ENCODE peak calls at places on chromosomes 2 and 18, in eight cellular contexts. F is CD8-positive, alpha-beta memory T cell; R is hepatocyte; D is pancreas; W is heart left ventricle; B is SJSA1; H is cardiac muscle cell; Q is GM23248. E is an unnamed sample. For H3K27me3, the result is how much of the 10 kb centered on the place peaks cover.

GRCh38 chr2:75157435-75157834 is 41.9 kb downstream of the TACR1 start:
- DNase-seq in D (no peak), B (no peak), W (no peak), Q (peak), R (no peak), F (no peak), H (no peak), E (no peak)

GRCh38 chr18:2538844-2539243 is 32.5 kb downstream of the METTL4 start:
- DNase-seq in Q (no peak), W (no peak), R (no peak), H (no peak), F (no peak), D (no peak), B (no peak), E (no peak)

GRCh38 chr2:109377976-109378375 is 235.8 kb downstream of the SEPTIN10 start:
- DNase-seq in Q (no peak), F (no peak), B (peak), W (no peak), D (peak), H (no peak), R (no peak), E (no peak)

GRCh38 chr2:239983004-239983778 is 42.0 kb downstream of the NDUFA10 start:
- DNase-seq in B (no peak), H (no peak), Q (no peak), F (no peak), D (no peak), R (no peak), W (no peak), E (no peak)

GRCh38 chr2:17095340-17095739 is 422.9 kb downstream of the RAD51AP2 start:
- DNase-seq in B (no peak), Q (no peak), D (no peak), F (no peak), R (no peak), W (no peak), H (no peak), E (no peak)

GRCh38 chr2:235467586-235467985 is 26.3 kb upstream of the AGAP1 start:
- DNase-seq in B (no peak), F (no peak), W (no peak), D (no peak), H (no peak), Q (peak), R (no peak), E (no peak)

GRCh38 chr2:67463810-67464209 is 66.7 kb downstream of the ETAA1 start:
- DNase-seq in W (no peak), R (peak), Q (no peak), D (no peak), H (no peak), B (no peak), F (no peak), E (peak)

GRCh38 chr2:109203246-109204011 is 74.4 kb downstream of the SH3RF3 start:
- DNase-seq in H (no peak), B (no peak), D (no peak), R (no peak), Q (no peak), W (no peak), F (no peak), E (no peak)

GRCh38 chr2:167275066-167275465 is 386.8 kb downstream of the XIRP2 start:
- DNase-seq in D (no peak), R (no peak), B (no peak), H (no peak), W (no peak), Q (no peak), F (no peak), E (no peak)

GRCh38 chr18:25074925-25075693 is 276.9 kb downstream of the ZNF521 start:
- DNase-seq in D (no peak), W (no peak), F (no peak), H (no peak), B (no peak), R (no peak), Q (no peak), E (no peak)

GRCh38 chr18:12079504-12080237 is 14.0 kb upstream of the ANKRD62 start:
- DNase-seq in F (no peak), H (no peak), D (no peak), Q (peak), W (no peak), R (no peak), B (no peak), E (no peak)

GRCh38 chr2:148130571-148130970 is 109.7 kb downstream of the MBD5 start:
- DNase-seq in D (no peak), R (peak), B (no peak), F (no peak), W (no peak), H (no peak), Q (peak), E (no peak)

GRCh38 chr18:40962784-40963183 is 992.2 kb upstream of the PIK3C3 start:
- DNase-seq in F (no peak), Q (peak), R (no peak), B (no peak), H (no peak), W (no peak), D (no peak), E (no peak)

GRCh38 chr18:3466051-3466450 is 16.1 kb downstream of the TGIF1 start:
- DNase-seq in Q (peak), W (no peak), R (peak), B (no peak), D (no peak), H (no peak), F (no peak), E (no peak)

GRCh38 chr2:217934321-217935131 is 68.3 kb downstream of the TNS1 start:
- DNase-seq in R (no peak), F (no peak), B (peak), D (no peak), H (no peak), Q (peak), W (peak), E (peak)

GRCh38 chr18:55326134-55326533 is 261.9 kb downstream of the TCF4 start:
- DNase-seq in D (no peak), B (no peak), W (no peak), H (no peak), Q (peak), R (no peak), F (no peak), E (no peak)

GRCh38 chr2:175853110-175853509 is 149.0 kb downstream of the LNPK start:
- DNase-seq in H (no peak), W (no peak), D (no peak), Q (no peak), F (no peak), R (no peak), B (no peak), E (no peak)

GRCh38 chr2:97673187-97673914 is 3.8 kb downstream of the C2orf92 start:
- DNase-seq in F (no peak), Q (no peak), B (peak), D (no peak), R (no peak), W (no peak), H (no peak), E (no peak)

GRCh38 chr18:59957957-59958356 is 58.2 kb downstream of the PMAIP1 start:
- DNase-seq in D (peak), W (peak), B (peak), R (peak), F (no peak), H (peak), Q (peak), E (peak)

GRCh38 chr2:202317080-202317859 is 51.7 kb downstream of the NOP58 start:
- DNase-seq in R (peak), W (peak), Q (peak), D (no peak), F (no peak), H (no peak), B (peak), E (peak)

GRCh38 chr18:9763876-9764605 is 55.9 kb downstream of the RAB31 start:
- DNase-seq in R (no peak), H (no peak), W (no peak), D (no peak), B (no peak), Q (no peak), F (no peak), E (no peak)

GRCh38 chr2:177676636-177677035 is 284.1 kb downstream of the AGPS start:
- DNase-seq in B (no peak), F (no peak), Q (no peak), W (no peak), D (no peak), H (no peak), R (no peak), E (no peak)

GRCh38 chr2:27832396-27832795 is 57.8 kb downstream of the RBKS start:
- DNase-seq in W (no peak), R (no peak), F (no peak), Q (peak), H (no peak), D (no peak), B (no peak), E (no peak)

GRCh38 chr2:108632332-108632712 is 87.0 kb upstream of the RANBP2 start:
- DNase-seq in W (no peak), D (no peak), F (no peak), Q (no peak), R (no peak), B (no peak), H (no peak), E (no peak)

GRCh38 chr2:45852450-45853150 is 201.1 kb downstream of the PRKCE start:
- DNase-seq in B (no peak), H (no peak), D (no peak), W (no peak), Q (peak), R (no peak), F (no peak), E (no peak)

GRCh38 chr2:30481323-30481800 is 34.3 kb downstream of the LCLAT1 start:
- DNase-seq in F (no peak), D (no peak), B (no peak), W (peak), H (no peak), R (no peak), Q (no peak), E (peak)

GRCh38 chr2:55048514-55048924 is 1.7 kb downstream of the RTN4 start:
- DNase-seq in Q (peak), R (peak), D (no peak), W (peak), H (peak), F (no peak), B (peak), E (no peak)

GRCh38 chr2:95121150-95121494 is 486 bp downstream of the MRPS5 start:
- DNase-seq in W (no peak), B (no peak), Q (peak), H (no peak), D (no peak), F (no peak), R (no peak), E (no peak)

GRCh38 chr2:12321017-12321641 is 395.6 kb upstream of the TRIB2 start:
- DNase-seq in R (peak), W (peak), D (no peak), F (no peak), H (no peak), B (peak), Q (peak), E (peak)

GRCh38 chr2:170717599-170717963 is 2.4 kb downstream of the SP5 start:
- DNase-seq in F (no peak), R (no peak), Q (no peak), W (no peak), D (no peak), H (no peak), B (no peak), E (no peak)
- H3K4me3 ChIP-seq in F (no peak), R (no peak), Q (no peak), W (no peak), D (no peak), H (peak), B (no peak), E (no peak)

DNA sequence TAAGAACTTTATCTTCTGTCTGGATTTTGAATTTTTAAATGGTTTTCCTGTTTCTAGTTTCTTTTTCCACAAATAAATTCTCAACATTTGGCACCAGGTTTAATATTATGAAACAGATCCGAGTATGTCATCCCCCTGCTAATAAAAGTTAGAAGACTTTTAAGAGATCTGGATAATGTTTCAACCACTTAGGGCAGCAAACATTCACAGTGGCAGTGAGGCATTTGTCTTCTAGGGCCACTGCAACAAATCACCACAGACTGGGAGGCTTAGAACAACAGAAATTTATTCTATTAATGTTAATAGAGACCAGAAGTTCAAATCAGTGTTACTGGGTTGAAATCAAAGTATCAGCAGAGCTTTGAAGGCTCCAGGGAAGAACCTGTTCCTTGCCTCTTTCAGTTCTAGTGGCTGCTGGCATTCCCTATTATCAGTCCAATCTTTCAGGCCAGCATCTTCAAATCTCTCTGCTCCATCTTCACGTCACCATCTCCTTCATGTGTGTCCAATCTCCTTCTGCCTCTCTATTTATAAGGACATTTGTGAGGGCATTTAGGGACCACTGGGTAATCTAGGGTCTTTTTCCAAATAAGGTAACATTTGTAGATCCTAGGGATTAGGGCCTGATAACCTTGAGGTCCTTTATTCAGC is 23.4 kb downstream of the ACSL3 start:
- DNase-seq in F (no peak), W (no peak), R (no peak), B (no peak), Q (peak), D (no peak), H (peak), E (no peak)
- H3K27ac ChIP-seq in F (no peak), W (peak), R (no peak), B (no peak), Q (no peak), D (no peak), H (peak), E (peak)

DNA sequence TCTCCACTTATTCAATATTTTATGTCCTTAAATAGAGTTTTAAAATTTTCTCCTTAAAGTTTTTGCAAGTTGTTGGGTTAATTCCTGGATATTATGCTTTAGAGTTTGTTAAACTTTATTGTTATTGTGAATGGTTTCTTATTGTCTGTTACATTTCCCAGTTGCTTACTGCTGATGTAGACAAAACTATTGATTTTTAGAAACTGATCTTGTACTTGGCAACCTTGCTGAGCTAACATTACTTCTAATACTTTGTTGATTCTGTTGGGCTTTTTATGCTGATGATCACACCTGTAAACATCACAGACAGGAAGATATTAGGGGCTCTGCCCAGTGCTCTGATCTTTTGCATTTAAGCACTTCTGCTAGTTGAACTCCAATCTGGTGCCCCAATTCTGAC is 2.8 kb upstream of the CLIP4 start:
- DNase-seq in D (no peak), H (no peak), F (no peak), W (no peak), B (no peak), R (no peak), Q (no peak), E (no peak)
- H3K27me3 ChIP-seq in D (under half), H (under half), F (under half), W (under half), B (under half), R (under half), Q (under half), E (under half)

GRCh38 chr2:230413465-230413864 is 2.5 kb upstream of the SP100 start:
- DNase-seq in D (no peak), H (no peak), R (no peak), B (no peak), Q (no peak), F (no peak), W (no peak), E (no peak)
- H3K4me3 ChIP-seq in D (no peak), H (no peak), R (no peak), B (no peak), Q (no peak), F (no peak), W (no peak), E (no peak)

GRCh38 chr2:229980440-229981184 is 58.3 kb downstream of the FBXO36 start:
- DNase-seq in H (peak), W (peak), F (no peak), B (no peak), D (no peak), Q (peak), R (peak), E (peak)
- H3K27ac ChIP-seq in H (peak), W (peak), F (no peak), B (no peak), D (no peak), Q (peak), R (peak), E (peak)

GRCh38 chr18:31099490-31100230 is 2.6 kb downstream of the DSC2 start:
- DNase-seq in H (no peak), F (no peak), W (no peak), B (no peak), Q (no peak), R (peak), D (no peak), E (no peak)
- H3K27me3 ChIP-seq in H (under half), F (under half), W (under half), B (under half), Q (under half), R (under half), D (under half), E (under half)

DNA sequence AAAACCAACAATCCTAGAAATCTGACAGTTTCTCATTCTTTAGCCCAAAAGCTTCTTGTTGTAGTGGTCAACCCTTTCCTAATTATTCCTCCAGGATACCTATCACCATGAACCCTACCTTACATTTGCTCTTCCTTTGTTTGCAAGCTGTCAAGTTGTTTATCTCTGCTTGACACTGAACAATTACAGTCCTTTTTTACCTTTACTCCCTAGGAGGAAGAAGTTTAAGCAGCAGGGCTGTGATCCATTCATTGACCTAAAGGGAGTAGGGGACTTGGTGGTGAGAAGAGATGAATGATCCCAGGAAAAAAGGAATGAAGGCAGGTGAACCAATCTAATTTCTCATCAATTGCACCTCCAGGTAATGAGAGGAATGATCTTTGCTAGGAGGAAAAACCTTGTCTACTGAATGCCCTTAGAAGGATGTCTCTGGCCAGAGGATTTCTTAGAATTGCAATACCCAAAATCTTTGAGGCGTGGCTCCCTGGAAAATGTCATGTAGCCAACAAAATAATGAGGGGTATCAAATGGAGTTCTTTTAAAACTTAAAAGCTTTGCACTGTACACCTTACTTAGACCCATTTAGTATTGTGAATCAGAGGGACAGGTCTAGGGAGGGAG is 47.7 kb downstream of the MREG start:
- DNase-seq in H (no peak), Q (no peak), F (no peak), D (no peak), R (no peak), B (no peak), W (no peak), E (no peak)
- H3K4me3 ChIP-seq in H (no peak), Q (no peak), F (no peak), D (no peak), R (no peak), B (no peak), W (no peak), E (no peak)

DNA sequence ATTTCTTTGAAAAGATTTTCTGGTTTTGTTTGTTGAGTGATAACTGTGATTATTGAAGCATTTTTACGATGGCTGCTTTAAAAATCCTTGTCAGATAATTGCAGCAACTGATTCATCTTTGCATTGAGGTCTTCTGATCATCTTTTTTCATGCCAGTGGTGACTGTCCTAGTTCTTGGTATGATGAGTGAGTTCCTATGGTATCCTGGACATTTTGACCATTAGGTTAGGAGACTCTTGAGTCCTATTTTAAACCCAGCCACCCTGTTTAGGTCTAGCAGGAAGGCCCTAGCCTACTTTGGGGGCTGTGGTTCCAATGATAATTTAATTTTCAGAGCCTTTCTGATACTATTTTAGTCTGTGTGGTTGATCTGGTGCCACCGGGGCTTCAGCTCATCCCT is 72.7 kb upstream of the REV1 start:
- DNase-seq in B (no peak), R (no peak), W (no peak), H (no peak), F (no peak), D (no peak), Q (peak), E (no peak)
- H3K27ac ChIP-seq in B (no peak), R (no peak), W (no peak), H (no peak), F (no peak), D (no peak), Q (no peak), E (no peak)

DNA sequence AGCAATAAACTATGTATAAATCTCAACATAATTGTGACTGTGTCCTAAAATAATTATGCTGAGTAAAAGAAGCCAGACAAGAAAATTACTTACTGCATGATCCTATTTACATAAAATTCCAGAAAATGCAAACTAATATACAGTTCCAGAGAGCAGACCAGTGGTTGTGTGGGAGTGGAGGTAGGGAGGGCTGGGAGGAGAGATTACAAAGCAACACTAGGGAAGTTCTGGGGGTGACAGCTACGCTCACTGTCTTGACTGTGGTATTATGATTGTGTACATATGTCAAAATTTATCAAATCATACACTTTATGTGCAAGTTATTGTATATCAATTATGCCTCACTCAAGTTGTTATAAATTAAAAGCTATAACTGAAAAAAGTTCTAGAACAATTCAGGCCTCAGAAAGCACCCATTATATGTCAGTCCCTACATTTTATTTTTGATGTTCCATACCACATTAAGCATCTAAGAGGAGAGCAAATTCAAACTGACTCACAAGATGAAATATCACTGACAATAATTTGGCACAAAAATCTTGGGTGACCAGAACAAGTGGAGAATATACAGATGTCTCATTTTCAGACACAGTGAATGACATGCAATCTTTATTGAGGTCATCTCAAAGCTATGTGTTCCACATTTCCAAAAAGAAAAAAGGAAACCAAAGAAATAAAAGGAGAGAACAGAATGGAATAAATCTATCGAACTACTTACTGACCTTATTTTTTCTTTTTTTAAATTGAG is 85.1 kb downstream of the ANTXR1 start:
- DNase-seq in R (no peak), W (no peak), D (no peak), H (no peak), F (no peak), Q (peak), B (no peak), E (no peak)
- H3K27me3 ChIP-seq in R (under half), W (under half), D (under half), H (under half), F (under half), Q (under half), B (under half), E (under half)

E was measured in gastrocnemius medialis.